ENCODE peak calls at places on chromosome 9, in four cellular contexts. One of them, this sample, is unnamed.

GRCh38 chr9:75891277-75892167 is 1.0 kb downstream of the PCSK5 start:
- DNase-seq in A549: peak; percentile 26
- DNase-seq in heart right ventricle: peak; percentile 13
- DNase-seq in ovary: peak; percentile 78
- DNase-seq in this sample: no peak

GRCh38 chr9:97873877-97874276 is 20.9 kb downstream of the FOXE1 start:
- DNase-seq in A549: peak; percentile 14
- DNase-seq in heart right ventricle: no peak
- DNase-seq in ovary: no peak
- DNase-seq in this sample: no peak

GRCh38 chr9:6272229-6272597 is 56.0 kb upstream of the TPD52L3 start:
- DNase-seq in A549: no peak
- DNase-seq in heart right ventricle: peak; percentile 20
- DNase-seq in ovary: no peak
- DNase-seq in this sample: no peak

GRCh38 chr9:16532681-16533450 is 337.6 kb downstream of the BNC2 start:
- DNase-seq in A549: peak; percentile 20
- DNase-seq in heart right ventricle: no peak
- DNase-seq in ovary: no peak
- DNase-seq in this sample: no peak

GRCh38 chr9:124871156-124871561 is 9.2 kb downstream of the ARPC5L start:
- DNase-seq in A549: no peak
- DNase-seq in heart right ventricle: no peak
- DNase-seq in ovary: no peak
- DNase-seq in this sample: no peak

GRCh38 chr9:122113574-122113973 is 20.5 kb upstream of the TTLL11 start:
- DNase-seq in A549: no peak
- DNase-seq in heart right ventricle: no peak
- DNase-seq in ovary: no peak
- DNase-seq in this sample: no peak

GRCh38 chr9:73023025-73023541 is 70.2 kb upstream of the ALDH1A1 start:
- DNase-seq in A549: peak; percentile 42
- DNase-seq in heart right ventricle: peak; percentile 48
- DNase-seq in ovary: peak; percentile 54
- DNase-seq in this sample: no peak

GRCh38 chr9:121945849-121946248 is 147.3 kb downstream of the TTLL11 start:
- DNase-seq in A549: no peak
- DNase-seq in heart right ventricle: no peak
- DNase-seq in ovary: no peak
- DNase-seq in this sample: no peak

GRCh38 chr9:12748016-12748415 is 26.8 kb upstream of the LURAP1L start:
- DNase-seq in A549: no peak
- DNase-seq in heart right ventricle: no peak
- DNase-seq in ovary: no peak
- DNase-seq in this sample: no peak

GRCh38 chr9:124660341-124660801 is 110.7 kb downstream of the NR6A1 start:
- DNase-seq in A549: no peak
- DNase-seq in heart right ventricle: no peak
- DNase-seq in ovary: no peak
- DNase-seq in this sample: no peak

GRCh38 chr9:104864675-104865104 is 63.3 kb downstream of the ABCA1 start:
- DNase-seq in A549: no peak
- DNase-seq in heart right ventricle: no peak
- DNase-seq in ovary: no peak
- DNase-seq in this sample: no peak

GRCh38 chr9:128159073-128159783 is 837 bp upstream of the BBLN start:
- DNase-seq in A549: no peak
- DNase-seq in heart right ventricle: no peak
- DNase-seq in ovary: peak; percentile 52
- DNase-seq in this sample: no peak

GRCh38 chr9:89879711-89880110 is 274.9 kb downstream of the GADD45G start:
- DNase-seq in A549: no peak
- DNase-seq in heart right ventricle: peak; percentile 63
- DNase-seq in ovary: no peak
- DNase-seq in this sample: peak; percentile 22

GRCh38 chr9:97514531-97514930 is 13.1 kb downstream of the TMOD1 start:
- DNase-seq in A549: no peak
- DNase-seq in heart right ventricle: no peak
- DNase-seq in ovary: no peak
- DNase-seq in this sample: no peak

GRCh38 chr9:133454943-133455673 is 4.7 kb upstream of the CACFD1 start:
- DNase-seq in A549: no peak
- DNase-seq in heart right ventricle: no peak
- DNase-seq in ovary: no peak
- DNase-seq in this sample: no peak

GRCh38 chr9:14156046-14156445 is 157.9 kb downstream of the NFIB start:
- DNase-seq in A549: no peak
- DNase-seq in heart right ventricle: no peak
- DNase-seq in ovary: no peak
- DNase-seq in this sample: no peak

GRCh38 chr9:124779368-124780059 is 2.6 kb downstream of the OLFML2A start:
- DNase-seq in A549: peak; percentile 89
- DNase-seq in heart right ventricle: no peak
- DNase-seq in ovary: peak; percentile 75
- DNase-seq in this sample: no peak

GRCh38 chr9:122228191-122228905 is 409 bp downstream of the LHX6 start:
- DNase-seq in A549: no peak
- DNase-seq in heart right ventricle: no peak
- DNase-seq in ovary: no peak
- DNase-seq in this sample: no peak

GRCh38 chr9:133844431-133844830 is 106.3 kb upstream of the SARDH start:
- DNase-seq in A549: no peak
- DNase-seq in heart right ventricle: no peak
- DNase-seq in ovary: no peak
- DNase-seq in this sample: no peak

GRCh38 chr9:93194584-93194983 is 10.6 kb downstream of the WNK2 start:
- DNase-seq in A549: no peak
- DNase-seq in heart right ventricle: no peak
- DNase-seq in ovary: no peak
- DNase-seq in this sample: no peak

GRCh38 chr9:89419978-89420394 is 77.9 kb downstream of the SEMA4D start:
- DNase-seq in A549: no peak
- DNase-seq in heart right ventricle: no peak
- DNase-seq in ovary: no peak
- DNase-seq in this sample: no peak

GRCh38 chr9:105281926-105282325 is 37.5 kb downstream of the SLC44A1 start:
- DNase-seq in A549: no peak
- DNase-seq in heart right ventricle: no peak
- DNase-seq in ovary: no peak
- DNase-seq in this sample: no peak

GRCh38 chr9:123327697-123328100 is 28.3 kb upstream of the CRB2 start:
- DNase-seq in A549: no peak
- DNase-seq in heart right ventricle: no peak
- DNase-seq in ovary: no peak
- DNase-seq in this sample: no peak

GRCh38 chr9:6171667-6172066 is 43.9 kb upstream of the IL33 start:
- DNase-seq in A549: no peak
- DNase-seq in heart right ventricle: no peak
- DNase-seq in ovary: no peak
- DNase-seq in this sample: no peak

GRCh38 chr9:123658792-123659191 is 271.1 kb downstream of the DENND1A start:
- DNase-seq in A549: no peak
- DNase-seq in heart right ventricle: no peak
- DNase-seq in ovary: no peak
- DNase-seq in this sample: no peak

GRCh38 chr9:113184509-113184908 is 33.7 kb downstream of the SLC31A2 start:
- DNase-seq in A549: no peak
- DNase-seq in heart right ventricle: no peak
- DNase-seq in ovary: no peak
- DNase-seq in this sample: no peak

GRCh38 chr9:110370316-110370715 is 32.7 kb upstream of the TXNDC8 start:
- DNase-seq in A549: no peak
- DNase-seq in heart right ventricle: no peak
- DNase-seq in ovary: no peak
- DNase-seq in this sample: no peak

GRCh38 chr9:27184556-27185351 is 75.7 kb downstream of the TEK start:
- DNase-seq in A549: no peak
- DNase-seq in heart right ventricle: peak; percentile 19
- DNase-seq in ovary: no peak
- DNase-seq in this sample: no peak

GRCh38 chr9:86525182-86525581 is 171.0 kb upstream of the TUT7 start:
- DNase-seq in A549: no peak
- DNase-seq in heart right ventricle: no peak
- DNase-seq in ovary: no peak
- DNase-seq in this sample: no peak

GRCh38 chr9:2271426-2271825 is 256.3 kb downstream of the SMARCA2 start:
- DNase-seq in A549: no peak
- DNase-seq in heart right ventricle: no peak
- DNase-seq in ovary: peak; percentile 57
- DNase-seq in this sample: no peak

DNA sequence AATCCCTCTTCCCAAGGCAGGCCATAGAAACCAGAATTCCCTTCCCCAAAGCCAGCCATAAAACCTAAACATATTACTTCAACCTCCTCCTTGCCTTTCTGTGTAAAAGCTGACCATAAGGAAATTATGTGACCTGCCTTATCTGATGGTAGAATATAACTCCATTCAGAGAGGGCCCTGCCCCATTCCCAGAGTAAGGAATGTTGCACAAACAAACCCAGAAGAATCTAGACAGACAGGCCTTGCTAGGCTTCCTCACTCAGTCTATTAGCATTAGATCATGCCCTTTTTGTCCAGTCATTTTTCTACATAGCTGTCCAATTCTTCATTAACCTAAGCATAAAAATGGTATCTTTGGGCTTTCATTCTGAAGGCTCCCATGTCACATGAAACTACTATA is 17.8 kb upstream of the IFNB1 start:
- DNase-seq in A549: no peak
- DNase-seq in heart right ventricle: no peak
- DNase-seq in ovary: no peak
- DNase-seq in this sample: no peak
- H3K27ac ChIP-seq in A549: no peak overlapping the region
- H3K27ac ChIP-seq in heart right ventricle: peak overlapping the region; percentile 76
- H3K27ac ChIP-seq in ovary: no peak overlapping the region
- H3K27ac ChIP-seq in this sample: peak overlapping the region; percentile 55

DNA sequence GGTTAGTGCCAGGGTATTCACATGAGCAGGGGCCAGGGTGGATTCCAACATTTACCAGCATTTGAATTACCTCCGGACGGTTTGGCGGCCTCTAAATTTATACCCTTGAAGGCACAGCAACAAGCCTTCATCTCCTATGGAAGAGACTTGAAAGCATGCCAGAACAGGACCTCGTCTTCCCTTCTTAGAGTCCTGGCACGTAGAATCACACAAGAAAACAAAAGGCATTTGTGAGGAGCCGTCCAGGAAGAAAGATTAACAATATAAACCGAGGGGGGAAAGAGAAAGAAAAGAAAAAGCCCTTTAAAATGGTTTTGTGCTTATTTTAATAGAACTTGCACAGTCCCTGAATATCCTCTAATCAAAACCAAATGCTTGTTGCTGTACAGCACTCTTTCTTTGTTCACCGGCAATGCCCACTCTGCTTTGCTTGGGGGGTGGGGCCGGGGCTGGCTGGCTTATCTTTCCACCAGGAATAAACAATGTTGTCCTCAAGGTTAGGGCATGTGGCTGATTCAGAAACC is 575.8 kb upstream of the ZNF462 start:
- DNase-seq in A549: no peak
- DNase-seq in heart right ventricle: no peak
- DNase-seq in ovary: peak; percentile 46
- DNase-seq in this sample: no peak
- TF ChIP-seq CTCF in A549: no peak
- TF ChIP-seq CTCF in heart right ventricle: no peak
- TF ChIP-seq CTCF in ovary: no peak
- TF ChIP-seq CTCF in this sample: no peak

GRCh38 chr9:76894198-76894597 is 11.7 kb downstream of the PRUNE2 start:
- DNase-seq in A549: no peak
- DNase-seq in heart right ventricle: no peak
- DNase-seq in ovary: no peak
- DNase-seq in this sample: no peak

GRCh38 chr9:76891279-76891678 is 14.6 kb downstream of the PRUNE2 start:
- DNase-seq in A549: no peak
- DNase-seq in heart right ventricle: no peak
- DNase-seq in ovary: no peak
- DNase-seq in this sample: no peak

GRCh38 chr9:76895186-76895585 is 10.7 kb downstream of the PRUNE2 start:
- DNase-seq in A549: no peak
- DNase-seq in heart right ventricle: no peak
- DNase-seq in ovary: no peak
- DNase-seq in this sample: no peak

GRCh38 chr9:76893395-76893932 is 12.4 kb downstream of the PRUNE2 start:
- DNase-seq in A549: no peak
- DNase-seq in heart right ventricle: no peak
- DNase-seq in ovary: no peak
- DNase-seq in this sample: peak; percentile 55

DNA sequence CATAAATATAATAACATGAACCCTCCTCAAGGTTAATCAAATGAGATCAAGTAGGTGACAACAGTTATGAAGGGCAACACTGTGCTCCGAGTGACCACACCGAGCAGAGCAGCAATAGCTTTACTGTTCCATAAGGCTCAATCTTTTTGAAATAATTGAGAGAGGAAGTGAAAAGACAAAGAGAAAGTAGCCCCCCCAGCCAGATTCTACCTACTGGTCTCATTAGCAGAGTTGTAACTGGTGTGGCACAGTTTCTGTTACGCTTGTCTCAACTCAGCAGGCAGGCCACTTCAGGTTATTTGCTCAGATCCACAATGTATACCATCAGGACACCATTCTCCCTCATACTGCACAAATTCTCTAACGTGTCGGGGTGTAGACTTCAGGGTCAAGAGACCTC is 14.0 kb downstream of the PRUNE2 start:
- DNase-seq in A549: no peak
- DNase-seq in heart right ventricle: no peak
- DNase-seq in ovary: no peak
- DNase-seq in this sample: no peak
- H3K27ac ChIP-seq in A549: no peak overlapping the region
- H3K27ac ChIP-seq in heart right ventricle: no peak overlapping the region
- H3K27ac ChIP-seq in ovary: no peak overlapping the region
- H3K27ac ChIP-seq in this sample: peak overlapping the region; percentile 96

GRCh38 chr9:107478805-107479204 is 10.8 kb downstream of the KLF4 start:
- DNase-seq in A549: no peak
- DNase-seq in heart right ventricle: no peak
- DNase-seq in ovary: no peak
- DNase-seq in this sample: no peak

GRCh38 chr9:107483666-107484065 is 5.9 kb downstream of the KLF4 start:
- DNase-seq in A549: no peak
- DNase-seq in heart right ventricle: no peak
- DNase-seq in ovary: no peak
- DNase-seq in this sample: no peak

GRCh38 chr9:107484117-107484723 is 5.3 kb downstream of the KLF4 start:
- DNase-seq in A549: peak; percentile 51
- DNase-seq in heart right ventricle: peak; percentile 55
- DNase-seq in ovary: no peak
- DNase-seq in this sample: no peak

GRCh38 chr9:107480386-107480789 is 9.2 kb downstream of the KLF4 start:
- DNase-seq in A549: peak; percentile 37
- DNase-seq in heart right ventricle: no peak
- DNase-seq in ovary: peak; percentile 52
- DNase-seq in this sample: no peak

DNA sequence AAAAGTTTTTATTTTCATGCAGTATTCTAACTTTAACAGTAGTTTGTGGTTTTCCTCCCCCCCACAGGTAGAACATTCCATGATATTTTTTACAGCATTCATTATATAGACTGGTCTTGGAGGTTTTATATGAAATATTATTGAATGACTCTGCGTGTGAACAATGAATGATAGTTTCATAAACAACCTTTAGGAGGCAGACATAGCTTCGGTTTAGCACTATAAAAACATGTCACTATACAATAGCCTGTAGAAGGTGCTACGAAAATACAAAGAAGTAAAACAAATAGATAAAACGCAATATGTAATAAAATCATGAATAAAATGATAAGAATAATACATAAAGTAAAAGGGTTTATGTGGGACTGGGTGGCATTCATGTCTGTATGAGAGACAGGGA is 8.5 kb downstream of the KLF4 start:
- DNase-seq in A549: peak; percentile 32
- DNase-seq in heart right ventricle: no peak
- DNase-seq in ovary: no peak
- DNase-seq in this sample: no peak
- TF ChIP-seq CTCF in A549: peak; percentile 43
- TF ChIP-seq CTCF in heart right ventricle: peak; percentile 28
- TF ChIP-seq CTCF in ovary: no peak
- TF ChIP-seq CTCF in this sample: no peak